ENCODE peak calls at places on chromosome 13, in eight cellular contexts. One of them, this sample, is unnamed.

GRCh38 chr13:109569938-109570711 is 216.3 kb downstream of the IRS2 start:
- DNase-seq in HL-60: no peak
- DNase-seq in neural progenitor cell: no peak
- DNase-seq in tibial artery: no peak
- DNase-seq in left lung: no peak
- DNase-seq in OCI-LY7: no peak
- DNase-seq in fibroblast of lung: no peak
- DNase-seq in upper lobe of right lung: no peak
- DNase-seq in this sample: no peak

GRCh38 chr13:99626461-99627082 is 125.3 kb downstream of the TM9SF2 start:
- DNase-seq in OCI-LY7: no peak
- DNase-seq in fibroblast of lung: peak
- DNase-seq in neural progenitor cell: peak
- DNase-seq in upper lobe of right lung: no peak
- DNase-seq in HL-60: no peak
- DNase-seq in tibial artery: peak
- DNase-seq in left lung: no peak
- DNase-seq in this sample: peak

GRCh38 chr13:65530688-65531087 is 1699.4 kb downstream of the PCDH9 start:
- DNase-seq in OCI-LY7: no peak
- DNase-seq in tibial artery: no peak
- DNase-seq in neural progenitor cell: no peak
- DNase-seq in HL-60: no peak
- DNase-seq in fibroblast of lung: peak
- DNase-seq in left lung: no peak
- DNase-seq in upper lobe of right lung: no peak
- DNase-seq in this sample: peak

GRCh38 chr13:91722267-91722884 is 324.0 kb downstream of the GPC5 start:
- DNase-seq in tibial artery: no peak
- DNase-seq in left lung: no peak
- DNase-seq in upper lobe of right lung: no peak
- DNase-seq in HL-60: no peak
- DNase-seq in OCI-LY7: peak
- DNase-seq in neural progenitor cell: peak
- DNase-seq in fibroblast of lung: peak
- DNase-seq in this sample: peak

GRCh38 chr13:40975441-40975840 is 43.7 kb downstream of the ELF1 start:
- DNase-seq in left lung: no peak
- DNase-seq in upper lobe of right lung: no peak
- DNase-seq in neural progenitor cell: no peak
- DNase-seq in fibroblast of lung: no peak
- DNase-seq in OCI-LY7: no peak
- DNase-seq in tibial artery: no peak
- DNase-seq in HL-60: no peak
- DNase-seq in this sample: no peak

GRCh38 chr13:82655518-82655855 is 1226.8 kb downstream of the SLITRK1 start:
- DNase-seq in left lung: no peak
- DNase-seq in HL-60: no peak
- DNase-seq in neural progenitor cell: no peak
- DNase-seq in OCI-LY7: no peak
- DNase-seq in upper lobe of right lung: no peak
- DNase-seq in tibial artery: no peak
- DNase-seq in fibroblast of lung: peak
- DNase-seq in this sample: no peak

GRCh38 chr13:96844195-96844594 is 150.1 kb downstream of the OXGR1 start:
- DNase-seq in tibial artery: no peak
- DNase-seq in left lung: no peak
- DNase-seq in upper lobe of right lung: no peak
- DNase-seq in neural progenitor cell: no peak
- DNase-seq in OCI-LY7: no peak
- DNase-seq in fibroblast of lung: no peak
- DNase-seq in HL-60: no peak
- DNase-seq in this sample: no peak

GRCh38 chr13:109785141-109785891 is 1.1 kb downstream of the IRS2 start:
- DNase-seq in fibroblast of lung: peak
- DNase-seq in OCI-LY7: no peak
- DNase-seq in HL-60: no peak
- DNase-seq in neural progenitor cell: peak
- DNase-seq in left lung: no peak
- DNase-seq in upper lobe of right lung: peak
- DNase-seq in tibial artery: peak
- DNase-seq in this sample: peak

GRCh38 chr13:50131998-50132936 is 117.0 kb downstream of the KCNRG start:
- DNase-seq in fibroblast of lung: no peak
- DNase-seq in tibial artery: no peak
- DNase-seq in upper lobe of right lung: no peak
- DNase-seq in neural progenitor cell: peak
- DNase-seq in left lung: no peak
- DNase-seq in HL-60: no peak
- DNase-seq in OCI-LY7: no peak
- DNase-seq in this sample: no peak

GRCh38 chr13:73390100-73390499 is 331.3 kb downstream of the KLF5 start:
- DNase-seq in tibial artery: no peak
- DNase-seq in HL-60: no peak
- DNase-seq in OCI-LY7: no peak
- DNase-seq in fibroblast of lung: no peak
- DNase-seq in neural progenitor cell: no peak
- DNase-seq in left lung: no peak
- DNase-seq in upper lobe of right lung: no peak
- DNase-seq in this sample: no peak

GRCh38 chr13:75702476-75702875 is 66.3 kb downstream of the LMO7 start:
- DNase-seq in fibroblast of lung: no peak
- DNase-seq in left lung: no peak
- DNase-seq in tibial artery: no peak
- DNase-seq in HL-60: peak
- DNase-seq in neural progenitor cell: no peak
- DNase-seq in OCI-LY7: no peak
- DNase-seq in upper lobe of right lung: no peak
- DNase-seq in this sample: no peak

GRCh38 chr13:106140476-106140875 is 395.0 kb downstream of the EFNB2 start:
- DNase-seq in fibroblast of lung: no peak
- DNase-seq in upper lobe of right lung: no peak
- DNase-seq in neural progenitor cell: no peak
- DNase-seq in left lung: no peak
- DNase-seq in OCI-LY7: no peak
- DNase-seq in HL-60: no peak
- DNase-seq in tibial artery: no peak
- DNase-seq in this sample: peak

GRCh38 chr13:76361868-76362267 is 524.3 kb downstream of the KCTD12 start:
- DNase-seq in tibial artery: no peak
- DNase-seq in left lung: no peak
- DNase-seq in OCI-LY7: no peak
- DNase-seq in HL-60: no peak
- DNase-seq in fibroblast of lung: no peak
- DNase-seq in neural progenitor cell: no peak
- DNase-seq in upper lobe of right lung: no peak
- DNase-seq in this sample: no peak

GRCh38 chr13:32538621-32539246 is at the start of gene N4BP2L2:
- DNase-seq in left lung: peak
- DNase-seq in OCI-LY7: peak
- DNase-seq in upper lobe of right lung: peak
- DNase-seq in HL-60: peak
- DNase-seq in neural progenitor cell: peak
- DNase-seq in fibroblast of lung: peak
- DNase-seq in tibial artery: peak
- DNase-seq in this sample: peak
- TF ChIP-seq CTCF in left lung: no peak
- TF ChIP-seq CTCF in OCI-LY7: peak
- TF ChIP-seq CTCF in upper lobe of right lung: peak
- TF ChIP-seq CTCF in HL-60: no peak
- TF ChIP-seq CTCF in neural progenitor cell: no peak
- TF ChIP-seq CTCF in fibroblast of lung: peak
- TF ChIP-seq CTCF in tibial artery: peak
- TF ChIP-seq CTCF in this sample: peak

DNA sequence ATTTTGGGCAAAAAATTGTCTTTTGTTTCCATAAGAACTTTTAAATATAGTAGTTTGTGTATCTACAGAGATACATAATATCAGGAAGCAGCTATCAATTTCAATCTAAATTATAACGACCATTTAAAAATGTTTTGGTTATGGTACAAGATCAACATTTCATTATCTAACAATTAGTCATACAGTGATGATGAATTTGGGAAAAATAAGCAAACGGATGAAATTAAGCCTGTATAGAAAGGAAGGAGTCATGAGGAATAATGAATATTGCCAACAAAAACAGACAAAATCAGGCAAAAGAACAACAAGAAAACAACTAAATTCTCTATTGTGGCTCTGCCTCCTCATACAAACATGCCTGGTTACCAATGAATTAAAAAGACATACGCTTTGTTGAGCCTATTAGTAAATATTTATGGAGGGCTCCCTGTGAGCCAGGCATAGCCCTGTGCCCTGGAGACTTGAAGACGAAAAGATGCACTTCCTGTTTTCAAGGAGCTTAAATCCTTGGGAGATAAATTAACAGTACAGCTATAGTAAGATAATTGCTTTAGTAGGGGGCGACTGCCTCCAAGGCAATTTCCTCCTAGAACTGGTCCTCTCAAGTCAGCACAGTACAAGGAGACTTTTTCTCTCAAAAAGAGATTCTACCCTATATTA is 73.0 kb downstream of the NALCN start:
- DNase-seq in HL-60: no peak
- DNase-seq in tibial artery: no peak
- DNase-seq in OCI-LY7: no peak
- DNase-seq in neural progenitor cell: no peak
- DNase-seq in fibroblast of lung: peak
- DNase-seq in upper lobe of right lung: no peak
- DNase-seq in left lung: no peak
- DNase-seq in this sample: peak
- H3K4me3 ChIP-seq in HL-60: no peak
- H3K4me3 ChIP-seq in tibial artery: no peak
- H3K4me3 ChIP-seq in OCI-LY7: no peak
- H3K4me3 ChIP-seq in neural progenitor cell: no peak
- H3K4me3 ChIP-seq in fibroblast of lung: no peak
- H3K4me3 ChIP-seq in upper lobe of right lung: no peak
- H3K4me3 ChIP-seq in left lung: no peak
- H3K4me3 ChIP-seq in this sample: no peak

GRCh38 chr13:26934096-26934495 is 173.5 kb upstream of the GPR12 start:
- DNase-seq in upper lobe of right lung: no peak
- DNase-seq in left lung: no peak
- DNase-seq in tibial artery: no peak
- DNase-seq in fibroblast of lung: no peak
- DNase-seq in OCI-LY7: no peak
- DNase-seq in HL-60: no peak
- DNase-seq in neural progenitor cell: no peak
- DNase-seq in this sample: no peak

GRCh38 chr13:26927511-26927910 is 166.9 kb upstream of the GPR12 start:
- DNase-seq in tibial artery: no peak
- DNase-seq in upper lobe of right lung: no peak
- DNase-seq in HL-60: no peak
- DNase-seq in left lung: no peak
- DNase-seq in fibroblast of lung: no peak
- DNase-seq in neural progenitor cell: no peak
- DNase-seq in OCI-LY7: no peak
- DNase-seq in this sample: no peak

GRCh38 chr13:26926371-26926770 is 165.8 kb upstream of the GPR12 start:
- DNase-seq in fibroblast of lung: no peak
- DNase-seq in upper lobe of right lung: no peak
- DNase-seq in neural progenitor cell: no peak
- DNase-seq in HL-60: no peak
- DNase-seq in OCI-LY7: no peak
- DNase-seq in tibial artery: no peak
- DNase-seq in left lung: no peak
- DNase-seq in this sample: no peak

GRCh38 chr13:26929971-26930730 is 169.6 kb upstream of the GPR12 start:
- DNase-seq in HL-60: peak
- DNase-seq in tibial artery: peak
- DNase-seq in fibroblast of lung: peak
- DNase-seq in OCI-LY7: peak
- DNase-seq in left lung: peak
- DNase-seq in upper lobe of right lung: peak
- DNase-seq in neural progenitor cell: peak
- DNase-seq in this sample: peak
- TF ChIP-seq CTCF in HL-60: peak
- TF ChIP-seq CTCF in tibial artery: peak
- TF ChIP-seq CTCF in fibroblast of lung: peak
- TF ChIP-seq CTCF in OCI-LY7: peak
- TF ChIP-seq CTCF in left lung: peak
- TF ChIP-seq CTCF in upper lobe of right lung: peak
- TF ChIP-seq CTCF in neural progenitor cell: peak
- TF ChIP-seq CTCF in this sample: peak

GRCh38 chr13:113110852-113111315 is 5.3 kb downstream of the F7 start:
- DNase-seq in left lung: no peak
- DNase-seq in fibroblast of lung: no peak
- DNase-seq in upper lobe of right lung: no peak
- DNase-seq in tibial artery: no peak
- DNase-seq in HL-60: no peak
- DNase-seq in neural progenitor cell: no peak
- DNase-seq in OCI-LY7: no peak
- DNase-seq in this sample: no peak

GRCh38 chr13:113106053-113106452 is 462 bp downstream of the F7 start:
- DNase-seq in upper lobe of right lung: no peak
- DNase-seq in fibroblast of lung: no peak
- DNase-seq in HL-60: no peak
- DNase-seq in neural progenitor cell: no peak
- DNase-seq in left lung: no peak
- DNase-seq in tibial artery: no peak
- DNase-seq in OCI-LY7: no peak
- DNase-seq in this sample: no peak

GRCh38 chr13:113110048-113110851 is 4.7 kb downstream of the F7 start:
- DNase-seq in OCI-LY7: no peak
- DNase-seq in HL-60: no peak
- DNase-seq in tibial artery: no peak
- DNase-seq in left lung: peak
- DNase-seq in neural progenitor cell: no peak
- DNase-seq in fibroblast of lung: peak
- DNase-seq in upper lobe of right lung: peak
- DNase-seq in this sample: no peak

GRCh38 chr13:113106666-113107065 is 1.1 kb downstream of the F7 start:
- DNase-seq in tibial artery: no peak
- DNase-seq in HL-60: no peak
- DNase-seq in neural progenitor cell: no peak
- DNase-seq in OCI-LY7: no peak
- DNase-seq in fibroblast of lung: no peak
- DNase-seq in upper lobe of right lung: no peak
- DNase-seq in left lung: no peak
- DNase-seq in this sample: no peak

DNA sequence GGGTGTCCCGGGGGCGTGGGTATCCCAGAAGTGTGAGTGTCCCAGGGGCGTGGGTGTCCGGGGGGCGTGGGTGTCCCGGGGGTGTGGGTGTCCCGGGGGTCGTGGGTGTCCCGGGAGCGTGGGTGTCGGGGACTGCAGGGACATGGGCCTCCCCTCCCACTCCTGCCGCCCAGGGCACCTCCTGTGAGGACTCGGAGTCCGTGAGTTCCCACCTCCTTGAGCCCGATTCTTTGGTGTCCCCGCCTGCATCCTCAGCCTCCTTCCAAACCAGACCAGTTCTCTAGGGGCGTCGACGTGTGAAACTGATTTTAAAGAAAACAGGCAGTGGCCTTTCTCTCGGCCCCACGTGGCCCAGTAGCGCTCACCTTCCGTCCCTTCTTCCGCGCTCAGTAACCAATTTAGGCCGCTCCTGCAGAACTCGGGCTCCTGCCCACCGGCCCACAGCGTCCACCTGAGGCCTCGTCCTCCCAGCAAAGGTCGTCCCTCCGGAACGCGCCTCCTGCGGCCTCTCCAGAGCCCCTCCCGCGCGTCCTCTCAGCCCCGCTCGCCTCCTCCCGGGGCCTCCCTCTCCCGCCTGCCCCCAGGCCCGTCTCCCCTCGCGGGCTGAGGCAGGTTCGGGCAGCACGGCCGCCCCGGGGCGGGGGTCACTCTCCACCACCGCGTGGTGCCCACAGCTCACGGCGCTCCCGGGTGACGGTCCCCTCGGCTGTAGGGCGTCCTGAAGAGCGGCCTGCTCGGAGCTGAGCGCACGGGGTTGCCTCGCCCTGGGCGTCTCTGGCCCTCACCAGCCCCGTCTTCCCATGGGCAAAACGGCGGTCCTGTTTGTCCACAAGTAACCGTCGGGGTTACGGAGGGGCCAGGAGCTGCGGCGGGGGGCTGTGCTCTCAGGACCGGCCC is 3.8 kb downstream of the F7 start:
- DNase-seq in tibial artery: no peak
- DNase-seq in OCI-LY7: no peak
- DNase-seq in neural progenitor cell: no peak
- DNase-seq in fibroblast of lung: no peak
- DNase-seq in upper lobe of right lung: peak
- DNase-seq in left lung: peak
- DNase-seq in HL-60: no peak
- DNase-seq in this sample: no peak
- H3K4me3 ChIP-seq in tibial artery: no peak
- H3K4me3 ChIP-seq in OCI-LY7: no peak
- H3K4me3 ChIP-seq in neural progenitor cell: no peak
- H3K4me3 ChIP-seq in fibroblast of lung: no peak
- H3K4me3 ChIP-seq in upper lobe of right lung: no peak
- H3K4me3 ChIP-seq in left lung: no peak
- H3K4me3 ChIP-seq in HL-60: no peak
- H3K4me3 ChIP-seq in this sample: no peak